ENCODE peak calls at places on chromosomes 1 and 21, in six cellular contexts. J is H1, N is GM12878, D is GM12891, U is K562, C is HepG2. O is an unnamed sample.
A peak's percentile ranks its signal among the peaks of the same experiment; 100 is the strongest.

GRCh38 chr1:227903061-227903521 is 44.6 kb downstream of the WNT9A start:
- DNase-seq in N (no peak), D (no peak), J (no peak), U (no peak), C (no peak), O (no peak)

GRCh38 chr1:204578867-204579664 is 62.9 kb downstream of the MDM4 start:
- DNase-seq in D (peak; percentile 47), J (no peak), C (no peak), N (peak; percentile 65), U (no peak), O (peak; percentile 62)

GRCh38 chr1:48671578-48671977 is 105.1 kb downstream of the BEND5 start:
- DNase-seq in J (no peak), D (no peak), N (no peak), C (no peak), U (no peak), O (no peak)

GRCh38 chr1:85623061-85623471 is 42.5 kb downstream of the CCN1 start:
- DNase-seq in C (no peak), J (no peak), N (no peak), D (no peak), U (no peak), O (no peak)

GRCh38 chr1:36609241-36610027 is 126.7 kb upstream of the CSF3R start:
- DNase-seq in U (peak; percentile 95), N (no peak), C (peak; percentile 41), D (peak; percentile 79), J (peak; percentile 47), O (peak; percentile 62)

GRCh38 chr1:180270767-180271639 is 40.9 kb downstream of the LHX4 start:
- DNase-seq in C (peak; percentile 30), D (no peak), J (no peak), N (no peak), U (peak; percentile 63), O (no peak)

GRCh38 chr1:235557495-235557894 is 53.2 kb upstream of the B3GALNT2 start:
- DNase-seq in J (no peak), N (no peak), C (no peak), U (peak; percentile 57), D (no peak), O (no peak)

GRCh38 chr1:1304331-1305299 is 3.1 kb downstream of the ACAP3 start:
- DNase-seq in N (no peak), U (peak; percentile 60), J (no peak), D (no peak), C (peak; percentile 62), O (no peak)

GRCh38 chr1:8943516-8943896 is 2.2 kb upstream of the CA6 start:
- DNase-seq in C (no peak), D (no peak), J (no peak), U (no peak), N (no peak), O (no peak)

GRCh38 chr1:165284471-165284870 is 72.0 kb downstream of the LMX1A start:
- DNase-seq in C (no peak), D (no peak), J (no peak), U (no peak), N (no peak), O (no peak)

GRCh38 chr21:31665397-31665796 is 5.9 kb downstream of the SOD1 start:
- DNase-seq in J (no peak), U (no peak), D (no peak), C (peak; percentile 20), N (no peak), O (no peak)

GRCh38 chr1:84944767-84945486 is 51.9 kb upstream of the LPAR3 start:
- DNase-seq in U (peak; percentile 71), J (no peak), C (peak; percentile 84), N (peak; percentile 81), D (peak; percentile 22), O (no peak)

GRCh38 chr1:30366914-30367313 is 356.5 kb downstream of the MATN1 start:
- DNase-seq in D (no peak), N (no peak), C (no peak), U (peak; percentile 27), J (no peak), O (no peak)

GRCh38 chr1:22952694-22953391 is 19.8 kb downstream of the LACTBL1 start:
- DNase-seq in J (no peak), C (no peak), U (no peak), D (no peak), N (no peak), O (no peak)

GRCh38 chr1:38744452-38745350 is 114.9 kb downstream of the RRAGC start:
- DNase-seq in C (no peak), J (no peak), D (no peak), N (no peak), U (peak; percentile 42), O (no peak)

GRCh38 chr1:82161651-82162238 is 361.0 kb downstream of the ADGRL2 start:
- DNase-seq in N (no peak), C (no peak), D (no peak), J (no peak), U (no peak), O (no peak)

GRCh38 chr21:32134441-32135159 is 144.2 kb downstream of the MIS18A start:
- DNase-seq in J (no peak), D (no peak), U (no peak), C (no peak), N (no peak), O (no peak)

GRCh38 chr21:43645414-43645891 is 13.8 kb downstream of the HSF2BP start:
- DNase-seq in J (no peak), D (peak; percentile 37), U (peak; percentile 16), C (peak; percentile 58), N (no peak), O (no peak)

GRCh38 chr1:89812992-89813391 is 7.8 kb upstream of the LRRC8D start:
- DNase-seq in U (no peak), D (no peak), C (no peak), N (no peak), J (no peak), O (no peak)

GRCh38 chr1:198907423-198907746 is 268.5 kb downstream of the PTPRC start:
- DNase-seq in N (no peak), D (no peak), C (no peak), U (no peak), J (no peak), O (no peak)

GRCh38 chr21:36723371-36723881 is 24.5 kb downstream of the SIM2 start:
- DNase-seq in U (no peak), J (no peak), N (no peak), D (no peak), C (no peak), O (no peak)

GRCh38 chr1:235160965-235161684 is at the start of gene RBM34:
- DNase-seq in C (peak; percentile 89), U (peak; percentile 97), N (peak; percentile 65), J (peak; percentile 62), D (peak; percentile 81), O (peak; percentile 85)

GRCh38 chr1:20376880-20377494 is 86.3 kb downstream of the VWA5B1 start:
- DNase-seq in U (peak; percentile 89), D (peak; percentile 61), J (peak; percentile 41), N (no peak), C (peak; percentile 10), O (no peak)

GRCh38 chr1:19074902-19075721 is 118.6 kb upstream of the IFFO2 start:
- DNase-seq in C (no peak), N (no peak), D (no peak), U (no peak), J (no peak), O (no peak)

GRCh38 chr1:19072285-19072981 is 116.0 kb upstream of the IFFO2 start:
- DNase-seq in U (no peak), N (no peak), C (no peak), J (no peak), D (no peak), O (no peak)

GRCh38 chr1:19074361-19074901 is 118.0 kb upstream of the IFFO2 start:
- DNase-seq in N (no peak), J (no peak), D (no peak), U (no peak), C (no peak), O (no peak)

GRCh38 chr1:19071674-19072281 is 115.3 kb upstream of the IFFO2 start:
- DNase-seq in N (no peak), J (no peak), C (no peak), D (no peak), U (no peak), O (no peak)

DNA sequence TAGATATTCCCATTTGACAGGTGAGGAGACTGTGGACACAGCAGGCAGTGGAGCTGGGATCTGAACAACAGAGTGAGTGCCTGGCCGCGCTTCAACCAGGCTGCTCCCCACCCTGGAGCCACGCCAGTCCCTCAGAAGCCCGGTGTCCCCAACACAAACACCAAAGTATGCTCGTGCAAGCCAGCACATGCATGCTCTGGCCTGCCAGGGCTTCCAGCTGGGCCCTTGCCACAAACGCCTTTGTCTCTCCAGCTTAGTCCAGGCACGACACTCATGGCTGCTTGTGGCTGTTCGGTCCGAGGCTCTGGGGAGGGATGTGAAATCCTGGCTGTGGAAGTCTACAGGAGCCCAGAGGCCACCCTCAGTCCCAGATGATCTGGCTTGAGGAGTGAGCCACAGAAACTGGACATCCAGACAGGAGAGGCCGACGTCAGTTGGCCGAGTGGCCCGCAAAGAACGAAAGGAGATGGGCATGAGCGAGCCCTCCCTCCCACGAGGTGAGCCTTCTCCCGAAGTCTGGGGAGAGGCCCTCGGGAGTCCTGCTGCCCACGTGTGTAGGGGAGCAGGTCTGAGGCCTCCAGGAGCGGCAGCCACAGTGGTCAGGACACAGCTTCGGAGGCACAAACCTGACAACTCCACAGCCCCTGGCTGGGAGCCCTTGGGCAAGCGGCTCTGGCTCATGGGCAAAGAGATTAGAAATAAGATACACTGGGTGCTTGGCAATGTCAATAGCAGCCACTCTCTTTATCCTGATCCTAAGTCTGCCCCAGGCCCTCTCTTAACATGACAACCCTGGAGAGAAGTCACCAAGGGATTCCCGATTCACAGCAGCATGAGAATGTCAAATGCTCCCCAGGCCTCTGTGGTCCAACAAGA is 117.1 kb upstream of the IFFO2 start:
- DNase-seq in N (no peak), D (no peak), J (no peak), U (no peak), C (no peak), O (no peak)
- TF ChIP-seq POLR2AphosphoS5 in N (no peak), D (no peak), J (no peak), U (peak; percentile 13), C (no peak), O (peak; percentile 5)

DNA sequence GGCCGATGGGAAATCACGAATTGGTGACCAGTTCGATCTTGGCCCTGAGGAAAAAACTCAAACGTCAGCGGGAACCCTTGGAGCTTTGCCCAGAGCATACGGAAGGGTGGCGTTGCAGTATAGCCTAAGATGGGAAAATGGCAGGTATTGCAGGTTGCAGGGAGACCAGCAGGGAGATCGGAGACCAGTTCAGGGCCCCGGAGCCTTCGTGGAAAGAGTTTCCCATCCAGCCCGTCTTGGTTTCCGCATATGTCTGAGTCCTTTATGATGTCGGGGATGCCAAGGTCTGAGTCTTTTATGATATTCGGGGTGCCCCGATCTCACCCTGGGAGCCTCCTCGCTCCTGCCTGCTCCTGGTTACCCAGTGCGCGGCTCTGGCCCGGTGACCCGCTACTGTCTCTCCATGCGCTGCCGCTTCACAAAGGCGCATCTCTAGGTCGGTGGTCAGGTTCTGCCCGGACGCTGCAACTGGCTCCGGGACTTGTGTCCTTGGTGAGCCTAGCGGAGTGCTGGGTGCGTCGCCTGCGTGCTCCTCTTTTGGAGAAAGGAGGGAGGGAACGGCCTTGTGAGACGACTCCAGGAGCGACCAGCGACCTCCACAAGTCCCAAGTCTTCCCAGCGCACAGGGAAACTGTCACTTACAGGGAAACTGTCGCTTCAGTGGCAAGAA is 94.2 kb downstream of the PRKAB2 start:
- DNase-seq in N (no peak), J (no peak), C (no peak), U (no peak), D (no peak), O (no peak)
- TF ChIP-seq TAF1 in N (no peak), J (no peak), C (no peak), U (no peak), D (no peak), O (no peak)

GRCh38 chr1:39788758-39789570 is at the start of gene BMP8B:
- DNase-seq in U (peak; percentile 99), N (no peak), D (peak; percentile 57), C (no peak), J (no peak), O (peak; percentile 73)
- TF ChIP-seq POLR2A in U (no peak), N (peak; percentile 73), D (no peak), C (peak; percentile 54), J (no peak), O (peak; percentile 54)

GRCh38 chr1:202268817-202269216 is 72.9 kb downstream of the UBE2T start:
- DNase-seq in D (no peak), N (no peak), C (no peak), U (no peak), J (no peak), O (no peak)
- TF ChIP-seq POLR2AphosphoS5 in D (no peak), N (no peak), C (no peak), U (no peak), J (no peak), O (no peak)

O was measured in GM12892.